ENCODE peak calls at places on chromosome 2, in ten cellular contexts. Y, B, M, Z, P, V, J, S, T and F are unnamed samples.

GRCh38 chr2:148794558-148794957 is 80.5 kb upstream of the KIF5C start:
- DNase-seq in Y (no peak), B (no peak), M (no peak), Z (no peak), P (no peak), V (no peak), J (no peak), S (no peak), T (no peak), F (no peak)

GRCh38 chr2:234305846-234306245 is 191.0 kb downstream of the ARL4C start:
- DNase-seq in Y (no peak), B (no peak), M (no peak), Z (peak; percentile 65), P (no peak), V (no peak), J (no peak), S (no peak), T (no peak), F (no peak)

GRCh38 chr2:45748239-45748638 is 96.8 kb downstream of the PRKCE start:
- DNase-seq in Y (no peak), B (no peak), M (no peak), Z (no peak), P (no peak), V (no peak), J (no peak), S (peak; percentile 97), T (no peak), F (no peak)

GRCh38 chr2:133489641-133490411 is 78.4 kb downstream of the NCKAP5 start:
- DNase-seq in Y (no peak), B (peak; percentile 65), M (peak; percentile 43), Z (no peak), P (no peak), V (peak; percentile 65), J (peak; percentile 46), S (no peak), T (no peak), F (no peak)

GRCh38 chr2:178075006-178075326 is 2.4 kb upstream of the PDE11A start:
- DNase-seq in Y (no peak), B (no peak), M (no peak), Z (no peak), P (peak; percentile 33), V (no peak), J (no peak), S (no peak), T (no peak), F (no peak)

GRCh38 chr2:53317863-53318262 is 449.7 kb upstream of the CHAC2 start:
- DNase-seq in Y (no peak), B (no peak), M (no peak), Z (no peak), P (no peak), V (no peak), J (no peak), S (no peak), T (no peak), F (no peak)

GRCh38 chr2:3465844-3466481 is 53.4 kb downstream of the ADI1 start:
- DNase-seq in Y (no peak), B (no peak), M (no peak), Z (no peak), P (peak; percentile 26), V (peak; percentile 38), J (no peak), S (peak; percentile 94), T (no peak), F (no peak)

GRCh38 chr2:6043238-6043637 is 351.1 kb downstream of the SOX11 start:
- DNase-seq in Y (no peak), B (no peak), M (no peak), Z (no peak), P (no peak), V (no peak), J (no peak), S (no peak), T (no peak), F (no peak)

GRCh38 chr2:176104338-176105077 is 2.6 kb upstream of the HOXD11 start:
- DNase-seq in Y (no peak), B (peak; percentile 78), M (no peak), Z (no peak), P (no peak), V (peak; percentile 35), J (no peak), S (no peak), T (no peak), F (no peak)

GRCh38 chr2:33212151-33212550 is 264.3 kb upstream of the RASGRP3 start:
- DNase-seq in Y (no peak), B (no peak), M (no peak), Z (no peak), P (no peak), V (peak; percentile 60), J (no peak), S (peak; percentile 91), T (no peak), F (no peak)

GRCh38 chr2:95379616-95379925 is 22.9 kb upstream of the FAHD2A start:
- DNase-seq in Y (no peak), B (no peak), M (peak; percentile 18), Z (no peak), P (no peak), V (no peak), J (no peak), S (no peak), T (no peak), F (no peak)

GRCh38 chr2:171394164-171394725 is 39.5 kb downstream of the METTL8 start:
- DNase-seq in Y (no peak), B (no peak), M (no peak), Z (no peak), P (no peak), V (no peak), J (no peak), S (no peak), T (no peak), F (no peak)
- H3K4me1 ChIP-seq in Y (no peaks in the 10 kb centered on the region), B (peaks cover 14% of the 10 kb centered on the region), M (no peaks in the 10 kb centered on the region), Z (peaks cover 13% of the 10 kb centered on the region), P (peaks cover 37% of the 10 kb centered on the region), V (no peaks in the 10 kb centered on the region), J (no peaks in the 10 kb centered on the region), S (peaks cover 57% of the 10 kb centered on the region), T (no peaks in the 10 kb centered on the region), F (no peaks in the 10 kb centered on the region)

DNA sequence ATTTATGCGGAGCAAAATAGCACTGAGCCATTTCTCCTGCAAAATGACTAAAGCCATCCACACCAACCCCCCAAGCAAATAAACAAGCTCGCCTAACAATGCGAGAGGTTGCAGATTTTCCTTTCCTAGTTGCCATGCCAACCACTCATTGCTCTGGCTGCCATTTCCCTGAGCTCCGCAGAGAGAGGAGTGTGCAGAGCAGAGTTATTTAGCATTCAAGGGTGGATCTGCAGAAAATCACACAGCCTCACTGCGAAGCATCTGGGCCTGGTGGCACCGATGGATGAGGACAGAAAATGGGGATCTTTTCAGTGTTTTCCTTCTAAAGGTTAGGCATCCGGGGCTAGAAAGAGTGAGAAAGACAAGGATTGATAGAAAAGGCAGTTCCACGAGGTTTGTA is 110.3 kb upstream of the UNC80 start:
- DNase-seq in Y (no peak), B (no peak), M (no peak), Z (no peak), P (no peak), V (no peak), J (no peak), S (no peak), T (no peak), F (no peak)
- H3K4me3 ChIP-seq in Y (no peak overlapping the region), B (no peak overlapping the region), M (no peak overlapping the region), Z (no peak overlapping the region), P (no peak overlapping the region), V (no peak overlapping the region), J (no peak overlapping the region), S (no peak overlapping the region), T (no peak overlapping the region), F (no peak overlapping the region)

DNA sequence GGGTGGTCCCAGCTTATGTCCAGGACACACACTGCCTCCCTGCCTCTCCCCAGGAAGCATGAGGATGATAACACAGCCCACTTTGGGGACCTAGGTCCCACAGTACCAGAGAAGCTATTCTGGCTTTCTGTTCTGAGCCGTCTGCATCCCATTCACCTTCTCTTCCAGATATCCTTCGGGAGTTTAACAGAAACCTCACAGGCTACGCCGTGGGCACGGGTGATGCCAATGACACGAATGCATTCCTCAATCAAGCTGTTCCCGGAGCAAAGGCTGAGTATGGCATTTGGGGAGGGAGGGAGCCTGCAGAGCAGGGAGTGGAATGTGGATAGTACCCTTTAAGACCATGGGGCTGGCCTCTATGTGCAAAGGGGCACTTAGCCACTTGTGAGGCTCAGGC is 102.6 kb downstream of the PLB1 start:
- DNase-seq in Y (no peak), B (no peak), M (no peak), Z (no peak), P (no peak), V (no peak), J (no peak), S (no peak), T (no peak), F (no peak)
- H3K4me1 ChIP-seq in Y (peaks cover 14% of the 10 kb centered on the region), B (peaks cover 29% of the 10 kb centered on the region), M (peaks cover 7% of the 10 kb centered on the region), Z (peaks cover 30% of the 10 kb centered on the region), P (peaks cover 48% of the 10 kb centered on the region), V (peaks cover 1% of the 10 kb centered on the region), J (peaks cover 3% of the 10 kb centered on the region), S (peaks cover 19% of the 10 kb centered on the region), T (peaks cover 24% of the 10 kb centered on the region), F (peaks cover 8% of the 10 kb centered on the region)

GRCh38 chr2:206211657-206212255 is 52.1 kb downstream of the EEF1B2 start:
- DNase-seq in Y (no peak), B (no peak), M (no peak), Z (peak; percentile 19), P (peak; percentile 26), V (no peak), J (no peak), S (peak; percentile 83), T (no peak), F (no peak)

GRCh38 chr2:206217743-206218520 is 56.5 kb upstream of the ZDBF2 start:
- DNase-seq in Y (no peak), B (no peak), M (no peak), Z (no peak), P (no peak), V (no peak), J (no peak), S (no peak), T (no peak), F (no peak)

GRCh38 chr2:206217162-206217561 is 57.3 kb upstream of the ZDBF2 start:
- DNase-seq in Y (no peak), B (no peak), M (no peak), Z (no peak), P (no peak), V (no peak), J (no peak), S (no peak), T (no peak), F (no peak)

GRCh38 chr2:206212673-206213513 is 53.2 kb downstream of the EEF1B2 start:
- DNase-seq in Y (no peak), B (no peak), M (no peak), Z (no peak), P (peak; percentile 17), V (no peak), J (no peak), S (peak; percentile 82), T (no peak), F (no peak)

DNA sequence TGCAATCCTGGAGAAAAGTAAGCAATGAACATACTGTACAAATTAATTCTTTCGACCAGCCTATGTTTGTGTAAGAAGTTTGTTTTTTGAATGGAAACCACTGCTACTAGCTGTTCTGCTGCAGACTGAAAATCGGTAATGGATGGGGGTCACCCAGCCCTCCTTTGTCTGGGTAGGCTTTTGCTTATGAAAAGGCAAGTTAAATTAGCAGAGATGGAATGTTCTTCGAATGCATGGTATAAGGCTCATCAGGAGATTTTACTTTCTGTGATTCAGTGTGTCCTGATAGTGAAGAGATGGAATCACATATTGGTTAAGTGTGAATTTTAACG is 53.8 kb downstream of the EEF1B2 start:
- DNase-seq in Y (no peak), B (no peak), M (no peak), Z (no peak), P (no peak), V (no peak), J (no peak), S (no peak), T (no peak), F (no peak)
- H3K4me3 ChIP-seq in Y (no peak overlapping the region), B (no peak overlapping the region), M (no peak overlapping the region), Z (no peak overlapping the region), P (peak overlapping the region; percentile 51), V (no peak overlapping the region), J (no peak overlapping the region), S (peak overlapping the region; percentile 82), T (no peak overlapping the region), F (no peak overlapping the region)

GRCh38 chr2:99153921-99154604 is 679 bp downstream of the TSGA10 start:
- DNase-seq in Y (no peak), B (no peak), M (no peak), Z (no peak), P (no peak), V (no peak), J (no peak), S (peak; percentile 18), T (no peak), F (no peak)
- H3K4me1 ChIP-seq in Y (peaks cover 28% of the 10 kb centered on the region), B (peaks cover 19% of the 10 kb centered on the region), M (peaks cover 9% of the 10 kb centered on the region), Z (peaks cover 15% of the 10 kb centered on the region), P (peaks cover 18% of the 10 kb centered on the region), V (no peaks in the 10 kb centered on the region), J (no peaks in the 10 kb centered on the region), S (peaks cover 33% of the 10 kb centered on the region), T (peaks cover 14% of the 10 kb centered on the region), F (peaks cover 23% of the 10 kb centered on the region)